ENCODE peak calls at places on chromosomes 4 and X, in eight cellular contexts. Q, W, I, U, A, Y, J and R are unnamed samples.

GRCh38 chr4:168923526-168924194 is 86.4 kb downstream of the CBR4 start:
- DNase-seq in J (no peak), Y (peak; percentile 42), A (no peak), Q (no peak), U (peak; percentile 76), I (no peak), W (peak; percentile 86), R (peak; percentile 85)

GRCh38 chrX:135707880-135708279 is 5.6 kb upstream of the CT45A1 start:
- DNase-seq in W (no peak), A (no peak), I (no peak), U (no peak), J (no peak), Y (no peak), Q (no peak), R (peak; percentile 82)

GRCh38 chrX:96715412-96715940 is 30.8 kb downstream of the DIAPH2 start:
- DNase-seq in W (peak; percentile 78), U (peak; percentile 4), Q (no peak), Y (no peak), I (no peak), A (no peak), J (no peak), R (no peak)

GRCh38 chr4:182454440-182455013 is 211.3 kb downstream of the TENM3 start:
- DNase-seq in W (peak; percentile 81), A (no peak), I (no peak), Q (no peak), U (no peak), Y (no peak), J (no peak), R (no peak)

GRCh38 chr4:26264109-26264508 is 56.7 kb upstream of the RBPJ start:
- DNase-seq in W (no peak), Q (no peak), Y (no peak), U (no peak), J (no peak), I (no peak), A (no peak), R (no peak)

GRCh38 chrX:149461746-149462145 is 43.4 kb downstream of the IDS start:
- DNase-seq in I (no peak), A (no peak), W (no peak), J (no peak), U (no peak), Y (no peak), Q (no peak), R (no peak)

GRCh38 chrX:96425204-96425603 is 259.4 kb upstream of the DIAPH2 start:
- DNase-seq in J (no peak), Q (no peak), Y (no peak), I (no peak), U (no peak), W (no peak), A (no peak), R (no peak)

GRCh38 chr4:61239250-61239649 is 39.1 kb downstream of the ADGRL3 start:
- DNase-seq in Y (no peak), J (no peak), Q (no peak), A (no peak), U (no peak), I (no peak), W (no peak), R (no peak)

GRCh38 chrX:86348669-86349068 is 200.4 kb downstream of the DACH2 start:
- DNase-seq in A (no peak), J (no peak), U (no peak), W (no peak), Y (no peak), Q (no peak), I (no peak), R (peak; percentile 53)

GRCh38 chr4:55444822-55445221 is 49.1 kb downstream of the TMEM165 start:
- DNase-seq in Q (no peak), Y (no peak), A (no peak), I (no peak), W (peak; percentile 51), U (no peak), J (no peak), R (no peak)

GRCh38 chr4:152471251-152471792 is 64.6 kb downstream of the FBXW7 start:
- DNase-seq in J (no peak), Q (no peak), Y (no peak), A (no peak), I (no peak), W (no peak), U (no peak), R (no peak)

GRCh38 chr4:31241504-31241903 is 521.3 kb downstream of the PCDH7 start:
- DNase-seq in U (no peak), A (no peak), W (no peak), Q (no peak), J (no peak), Y (no peak), I (no peak), R (no peak)

GRCh38 chr4:173835863-173836262 is 305.8 kb upstream of the HAND2 start:
- DNase-seq in A (no peak), W (peak; percentile 80), I (peak; percentile 16), U (peak; percentile 24), J (no peak), Q (no peak), Y (peak; percentile 3), R (peak; percentile 60)

GRCh38 chr4:163613375-163613774 is 118.9 kb downstream of the TMA16 start:
- DNase-seq in Q (no peak), Y (no peak), I (no peak), W (no peak), U (no peak), A (no peak), J (no peak), R (no peak)

GRCh38 chrX:10052906-10053625 is 85.9 kb downstream of the CLDN34 start:
- DNase-seq in J (no peak), I (no peak), W (no peak), Y (no peak), A (no peak), U (no peak), Q (no peak), R (no peak)

GRCh38 chrX:69285881-69286545 is 120.8 kb upstream of the PJA1 start:
- DNase-seq in W (no peak), U (no peak), Q (peak; percentile 64), A (peak; percentile 71), Y (peak; percentile 9), I (peak; percentile 67), J (peak; percentile 84), R (peak; percentile 82)

GRCh38 chrX:21741378-21741777 is 16.5 kb downstream of the SMPX start:
- DNase-seq in W (no peak), A (no peak), Y (no peak), Q (no peak), U (no peak), J (no peak), I (no peak), R (no peak)

GRCh38 chr4:11471613-11472012 is 42.9 kb upstream of the HS3ST1 start:
- DNase-seq in J (no peak), Y (no peak), W (no peak), U (no peak), I (no peak), Q (no peak), A (no peak), R (no peak)

GRCh38 chrX:153375571-153375970 is 25.6 kb downstream of the PNMA6E start:
- DNase-seq in Y (no peak), J (no peak), A (no peak), Q (no peak), I (no peak), W (no peak), U (no peak), R (no peak)
- H3K27me3 ChIP-seq in Y (no peaks in the 10 kb centered on the region), J (no peaks in the 10 kb centered on the region), A (no peaks in the 10 kb centered on the region), Q (no peaks in the 10 kb centered on the region), I (no peaks in the 10 kb centered on the region), W (peaks cover 10% of the 10 kb centered on the region), U (peaks cover 2% of the 10 kb centered on the region), R (no peaks in the 10 kb centered on the region)

GRCh38 chr4:122854860-122855259 is 28.2 kb downstream of the FGF2 start:
- DNase-seq in Q (no peak), I (no peak), Y (peak; percentile 39), A (no peak), U (no peak), W (no peak), J (no peak), R (no peak)
- H3K27ac ChIP-seq in Q (peak overlapping the region; percentile 32), I (peak overlapping the region; percentile 28), Y (peak overlapping the region; percentile 59), A (no peak overlapping the region), U (no peak overlapping the region), W (no peak overlapping the region), J (peak overlapping the region; percentile 25), R (no peak overlapping the region)

GRCh38 chrX:26915064-26915463 is 548.1 kb downstream of the PPP4R3C start:
- DNase-seq in W (no peak), Y (peak; percentile 71), A (no peak), Q (no peak), U (no peak), I (no peak), J (no peak), R (no peak)

GRCh38 chrX:26922278-26922677 is 540.9 kb downstream of the PPP4R3C start:
- DNase-seq in Y (no peak), Q (no peak), U (no peak), I (no peak), W (no peak), J (no peak), A (no peak), R (no peak)

GRCh38 chrX:26914232-26914631 is 548.9 kb downstream of the PPP4R3C start:
- DNase-seq in A (no peak), I (no peak), U (no peak), J (no peak), Y (no peak), W (no peak), Q (no peak), R (no peak)

DNA sequence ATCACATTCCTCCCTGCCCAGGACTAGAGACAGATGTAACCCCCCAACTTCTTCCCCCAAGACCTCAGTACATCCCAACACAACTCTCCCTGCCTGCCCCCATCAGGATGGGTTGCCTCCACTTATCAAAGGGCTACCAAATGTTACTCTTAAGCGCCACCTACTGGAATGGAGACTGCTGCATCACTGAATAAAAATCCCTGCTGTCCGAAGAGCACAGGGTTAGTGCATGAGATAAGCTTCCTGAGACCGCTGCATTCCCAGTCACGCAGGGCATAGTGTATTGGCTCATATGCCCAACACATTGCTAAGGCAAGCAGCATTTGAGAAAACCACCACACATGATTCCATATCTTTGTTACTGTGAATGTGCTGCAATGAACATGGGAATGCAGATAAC is 544.5 kb downstream of the PPP4R3C start:
- DNase-seq in I (no peak), U (no peak), Y (peak; percentile 9), A (no peak), W (no peak), Q (no peak), J (no peak), R (peak; percentile 75)
- TF ChIP-seq CTCF in I (peak; percentile 17), U (no peak), Y (peak; percentile 69), A (no peak), W (no peak), Q (no peak), J (no peak), R (peak; percentile 71)

GRCh38 chrX:107508925-107509324 is 59.5 kb downstream of the FRMPD3 start:
- DNase-seq in I (no peak), A (no peak), U (no peak), Y (no peak), J (no peak), W (no peak), Q (no peak), R (no peak)

GRCh38 chrX:107505223-107505622 is 55.8 kb downstream of the FRMPD3 start:
- DNase-seq in W (no peak), J (no peak), Y (no peak), I (no peak), A (no peak), Q (no peak), U (no peak), R (no peak)

GRCh38 chrX:107506596-107507031 is 57.2 kb downstream of the FRMPD3 start:
- DNase-seq in U (no peak), J (no peak), W (no peak), A (no peak), I (no peak), Q (no peak), Y (no peak), R (peak; percentile 57)

GRCh38 chrX:107507744-107508117 is 58.3 kb downstream of the FRMPD3 start:
- DNase-seq in Y (no peak), W (no peak), A (no peak), U (no peak), J (no peak), I (no peak), Q (no peak), R (no peak)

GRCh38 chrX:107507093-107507743 is 57.8 kb downstream of the FRMPD3 start:
- DNase-seq in W (no peak), Y (no peak), U (no peak), J (no peak), I (no peak), A (no peak), Q (no peak), R (no peak)
- H3K27me3 ChIP-seq in W (peaks cover 58% of the 10 kb centered on the region), Y (peaks cover 17% of the 10 kb centered on the region), U (peaks cover 29% of the 10 kb centered on the region), J (peaks cover 48% of the 10 kb centered on the region), I (peaks cover 54% of the 10 kb centered on the region), A (peaks cover 22% of the 10 kb centered on the region), Q (peaks cover 10% of the 10 kb centered on the region), R (peaks cover 64% of the 10 kb centered on the region)